ENCODE peak calls at places on chromosomes 1 and 21, in six cellular contexts. One of them, this sample, is unnamed.
A peak's percentile ranks its signal among the peaks of the same experiment; 100 is the strongest.

GRCh38 chr1:156717411-156717810 is 10.9 kb upstream of the METTL25B start:
- DNase-seq in fibroblast of mammary gland: no peak
- DNase-seq in AG10803: no peak
- DNase-seq in body of pancreas: no peak
- DNase-seq in pancreas: no peak
- DNase-seq in breast epithelium: no peak
- DNase-seq in this sample: no peak

GRCh38 chr1:47226121-47226977 is 5.7 kb downstream of the TAL1 start:
- DNase-seq in fibroblast of mammary gland: no peak
- DNase-seq in AG10803: no peak
- DNase-seq in body of pancreas: no peak
- DNase-seq in pancreas: no peak
- DNase-seq in breast epithelium: no peak
- DNase-seq in this sample: no peak

GRCh38 chr1:217522280-217522679 is 108.6 kb downstream of the GPATCH2 start:
- DNase-seq in fibroblast of mammary gland: no peak
- DNase-seq in AG10803: no peak
- DNase-seq in body of pancreas: no peak
- DNase-seq in pancreas: no peak
- DNase-seq in breast epithelium: no peak
- DNase-seq in this sample: no peak

GRCh38 chr1:57024855-57025254 is 59.0 kb upstream of the C8B start:
- DNase-seq in fibroblast of mammary gland: no peak
- DNase-seq in AG10803: no peak
- DNase-seq in body of pancreas: no peak
- DNase-seq in pancreas: no peak
- DNase-seq in breast epithelium: no peak
- DNase-seq in this sample: no peak

GRCh38 chr21:42411197-42411869 is 7.6 kb downstream of the UBASH3A start:
- DNase-seq in fibroblast of mammary gland: no peak
- DNase-seq in AG10803: no peak
- DNase-seq in body of pancreas: no peak
- DNase-seq in pancreas: no peak
- DNase-seq in breast epithelium: no peak
- DNase-seq in this sample: no peak

GRCh38 chr1:157595356-157595755 is 2.5 kb downstream of the FCRL4 start:
- DNase-seq in fibroblast of mammary gland: no peak
- DNase-seq in AG10803: no peak
- DNase-seq in body of pancreas: no peak
- DNase-seq in pancreas: no peak
- DNase-seq in breast epithelium: no peak
- DNase-seq in this sample: no peak

GRCh38 chr21:43949499-43950208 is 62.5 kb upstream of the TRAPPC10 start:
- DNase-seq in fibroblast of mammary gland: no peak
- DNase-seq in AG10803: no peak
- DNase-seq in body of pancreas: no peak
- DNase-seq in pancreas: no peak
- DNase-seq in breast epithelium: no peak
- DNase-seq in this sample: no peak

GRCh38 chr1:184639205-184639604 is 115.5 kb downstream of the EDEM3 start:
- DNase-seq in fibroblast of mammary gland: no peak
- DNase-seq in AG10803: no peak
- DNase-seq in body of pancreas: no peak
- DNase-seq in pancreas: no peak
- DNase-seq in breast epithelium: no peak
- DNase-seq in this sample: no peak

GRCh38 chr1:38173157-38173831 is 126.7 kb upstream of the POU3F1 start:
- DNase-seq in fibroblast of mammary gland: no peak
- DNase-seq in AG10803: no peak
- DNase-seq in body of pancreas: no peak
- DNase-seq in pancreas: no peak
- DNase-seq in breast epithelium: no peak
- DNase-seq in this sample: no peak

GRCh38 chr1:170765712-170766330 is 101.9 kb downstream of the PRRX1 start:
- DNase-seq in fibroblast of mammary gland: peak; percentile 70
- DNase-seq in AG10803: peak; percentile 64
- DNase-seq in body of pancreas: no peak
- DNase-seq in pancreas: no peak
- DNase-seq in breast epithelium: no peak
- DNase-seq in this sample: no peak

GRCh38 chr21:15976807-15977206 is 247.0 kb downstream of the USP25 start:
- DNase-seq in fibroblast of mammary gland: peak; percentile 25
- DNase-seq in AG10803: no peak
- DNase-seq in body of pancreas: no peak
- DNase-seq in pancreas: no peak
- DNase-seq in breast epithelium: no peak
- DNase-seq in this sample: peak; percentile 4

GRCh38 chr1:203051841-203052324 is 25.6 kb downstream of the PPFIA4 start:
- DNase-seq in fibroblast of mammary gland: no peak
- DNase-seq in AG10803: no peak
- DNase-seq in body of pancreas: no peak
- DNase-seq in pancreas: no peak
- DNase-seq in breast epithelium: no peak
- DNase-seq in this sample: no peak

GRCh38 chr21:33825898-33826297 is 89.7 kb downstream of the ATP5PO start:
- DNase-seq in fibroblast of mammary gland: peak; percentile 65
- DNase-seq in AG10803: peak; percentile 68
- DNase-seq in body of pancreas: no peak
- DNase-seq in pancreas: no peak
- DNase-seq in breast epithelium: no peak
- DNase-seq in this sample: no peak
- H3K4me3 ChIP-seq in fibroblast of mammary gland: no peak overlapping the region
- H3K4me3 ChIP-seq in AG10803: no peak overlapping the region
- H3K4me3 ChIP-seq in body of pancreas: no peak overlapping the region
- H3K4me3 ChIP-seq in pancreas: no peak overlapping the region
- H3K4me3 ChIP-seq in breast epithelium: no peak overlapping the region
- H3K4me3 ChIP-seq in this sample: no peak overlapping the region

GRCh38 chr1:12052008-12052573 is 11.0 kb upstream of the TNFRSF8 start:
- DNase-seq in fibroblast of mammary gland: peak; percentile 88
- DNase-seq in AG10803: peak; percentile 81
- DNase-seq in body of pancreas: no peak
- DNase-seq in pancreas: peak; percentile 32
- DNase-seq in breast epithelium: no peak
- DNase-seq in this sample: peak; percentile 93
- TF ChIP-seq CTCF in fibroblast of mammary gland: no peak
- TF ChIP-seq CTCF in AG10803: no peak
- TF ChIP-seq CTCF in body of pancreas: no peak
- TF ChIP-seq CTCF in pancreas: no peak
- TF ChIP-seq CTCF in breast epithelium: no peak
- TF ChIP-seq CTCF in this sample: no peak

DNA sequence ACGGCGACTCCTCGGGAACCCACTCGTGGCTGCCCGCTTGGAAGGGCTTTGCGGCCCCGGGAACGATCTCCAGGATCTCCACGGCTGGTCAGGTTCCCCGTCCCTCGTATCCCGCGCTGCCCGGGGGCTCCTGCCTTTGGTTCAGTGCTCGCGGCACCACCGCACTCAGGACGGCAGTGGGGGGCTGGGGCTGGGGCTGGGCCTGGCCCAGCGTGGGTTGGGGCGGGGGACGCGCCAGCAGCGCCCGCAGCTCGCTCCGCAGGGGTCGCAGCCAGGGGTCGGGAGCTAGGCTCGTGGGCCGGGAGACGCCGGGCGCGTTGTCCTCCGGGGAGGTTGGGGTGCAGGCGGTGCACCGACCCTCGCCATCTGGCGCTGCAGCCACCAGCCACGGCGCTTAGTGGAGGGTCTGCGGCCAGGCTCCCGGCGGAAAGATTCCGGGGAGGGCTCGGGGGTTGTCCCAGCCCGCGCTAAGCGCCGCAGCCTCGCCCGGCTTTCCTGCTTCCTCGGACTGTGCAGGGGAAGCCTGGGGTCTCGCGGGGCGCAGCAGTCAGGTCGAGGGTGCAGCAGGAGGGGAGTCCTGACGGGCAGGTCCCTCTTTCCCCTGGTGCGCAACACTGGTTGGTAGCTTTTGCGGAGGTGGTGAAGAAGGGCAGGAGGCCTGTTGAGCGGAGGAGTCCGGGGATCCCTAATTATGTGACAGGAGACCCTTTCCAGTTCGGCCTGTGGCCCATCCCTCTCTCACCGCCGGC is 9.0 kb downstream of the SIM2 start:
- DNase-seq in fibroblast of mammary gland: no peak
- DNase-seq in AG10803: no peak
- DNase-seq in body of pancreas: no peak
- DNase-seq in pancreas: no peak
- DNase-seq in breast epithelium: peak; percentile 45
- DNase-seq in this sample: no peak
- H3K4me3 ChIP-seq in fibroblast of mammary gland: no peak overlapping the region
- H3K4me3 ChIP-seq in AG10803: no peak overlapping the region
- H3K4me3 ChIP-seq in body of pancreas: no peak overlapping the region
- H3K4me3 ChIP-seq in pancreas: no peak overlapping the region
- H3K4me3 ChIP-seq in breast epithelium: peak overlapping the region; percentile 21
- H3K4me3 ChIP-seq in this sample: no peak overlapping the region

GRCh38 chr1:194830387-194830786 is 1644.0 kb upstream of the B3GALT2 start:
- DNase-seq in fibroblast of mammary gland: no peak
- DNase-seq in AG10803: no peak
- DNase-seq in body of pancreas: no peak
- DNase-seq in pancreas: no peak
- DNase-seq in breast epithelium: no peak
- DNase-seq in this sample: no peak

GRCh38 chr1:194829492-194829891 is 1643.1 kb upstream of the B3GALT2 start:
- DNase-seq in fibroblast of mammary gland: no peak
- DNase-seq in AG10803: no peak
- DNase-seq in body of pancreas: no peak
- DNase-seq in pancreas: no peak
- DNase-seq in breast epithelium: no peak
- DNase-seq in this sample: peak; percentile 49

DNA sequence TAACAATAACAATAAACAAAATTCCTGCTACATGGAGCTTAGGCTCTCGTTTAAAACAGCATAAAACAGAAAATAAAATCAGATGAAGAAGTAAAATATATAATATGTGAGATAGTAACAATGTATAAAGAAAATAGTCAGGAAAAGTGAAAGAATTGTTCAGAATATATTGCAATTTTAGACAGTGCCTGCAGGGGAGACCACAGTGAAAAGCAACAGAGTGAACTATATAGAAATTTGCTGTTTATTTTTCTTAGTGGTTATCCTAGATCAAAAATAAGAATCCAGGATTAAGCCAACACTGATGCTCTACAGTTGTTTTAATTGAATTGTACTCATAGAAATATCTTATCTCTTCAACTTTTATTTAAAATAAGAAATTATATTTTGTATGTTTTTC is 1639.0 kb upstream of the B3GALT2 start:
- DNase-seq in fibroblast of mammary gland: no peak
- DNase-seq in AG10803: no peak
- DNase-seq in body of pancreas: no peak
- DNase-seq in pancreas: no peak
- DNase-seq in breast epithelium: no peak
- DNase-seq in this sample: no peak
- TF ChIP-seq CTCF in fibroblast of mammary gland: no peak
- TF ChIP-seq CTCF in AG10803: no peak
- TF ChIP-seq CTCF in body of pancreas: no peak
- TF ChIP-seq CTCF in pancreas: no peak
- TF ChIP-seq CTCF in breast epithelium: no peak
- TF ChIP-seq CTCF in this sample: no peak

GRCh38 chr1:162182090-162182489 is 112.6 kb downstream of the NOS1AP start:
- DNase-seq in fibroblast of mammary gland: no peak
- DNase-seq in AG10803: no peak
- DNase-seq in body of pancreas: no peak
- DNase-seq in pancreas: no peak
- DNase-seq in breast epithelium: no peak
- DNase-seq in this sample: no peak
- H3K4me3 ChIP-seq in fibroblast of mammary gland: no peak overlapping the region
- H3K4me3 ChIP-seq in AG10803: no peak overlapping the region
- H3K4me3 ChIP-seq in body of pancreas: no peak overlapping the region
- H3K4me3 ChIP-seq in pancreas: no peak overlapping the region
- H3K4me3 ChIP-seq in breast epithelium: no peak overlapping the region
- H3K4me3 ChIP-seq in this sample: no peak overlapping the region

This sample was measured in foreskin fibroblast.